ENCODE peak calls at places on chromosomes 1 and 21, in five cellular contexts. E is tibial nerve, Y is esophagus squamous epithelium, K is body of pancreas, J is transverse colon. I is an unnamed sample.

GRCh38 chr1:1929102-1929638 is 10.1 kb upstream of the TMEM52 start:
- DNase-seq in K (no peak), J (no peak), Y (no peak), E (no peak), I (no peak)

GRCh38 chr21:45104560-45104959 is 30.2 kb downstream of the ADARB1 start:
- DNase-seq in K (peak; percentile 51), E (no peak), Y (no peak), J (peak; percentile 66), I (no peak)

GRCh38 chr1:93666613-93667384 is 14.8 kb downstream of the BCAR3 start:
- DNase-seq in J (no peak), Y (no peak), K (no peak), E (no peak), I (peak; percentile 84)

GRCh38 chr1:185315364-185316108 is 1.5 kb downstream of the IVNS1ABP start:
- DNase-seq in J (peak; percentile 33), Y (no peak), K (peak; percentile 39), E (no peak), I (no peak)

GRCh38 chr1:151238467-151238739 is 16.1 kb upstream of the PSMD4 start:
- DNase-seq in Y (no peak), E (no peak), J (no peak), K (no peak), I (no peak)

GRCh38 chr1:234592240-234592639 is 17.7 kb downstream of the IRF2BP2 start:
- DNase-seq in J (no peak), K (no peak), E (no peak), Y (no peak), I (no peak)

GRCh38 chr1:97934491-97934890 is 13.7 kb upstream of the DPYD start:
- DNase-seq in E (no peak), K (no peak), Y (no peak), J (no peak), I (no peak)

GRCh38 chr1:192809286-192810252 is 730 bp downstream of the RGS2 start:
- DNase-seq in K (peak; percentile 27), E (peak; percentile 41), J (peak; percentile 46), Y (no peak), I (peak; percentile 86)

GRCh38 chr1:105485207-105485606 is 1571.3 kb upstream of the PRMT6 start:
- DNase-seq in J (no peak), Y (no peak), E (no peak), K (no peak), I (no peak)

GRCh38 chr1:201468844-201469644 is at the start of gene PHLDA3:
- DNase-seq in K (peak; percentile 84), E (peak; percentile 83), Y (no peak), J (peak; percentile 81), I (peak; percentile 98)

GRCh38 chr1:216466162-216466801 is 43.0 kb upstream of the USH2A start:
- DNase-seq in Y (no peak), J (no peak), K (no peak), E (no peak), I (no peak)

GRCh38 chr1:41752514-41753170 is 166.1 kb downstream of the HIVEP3 start:
- DNase-seq in E (no peak), J (no peak), Y (no peak), K (no peak), I (no peak)

GRCh38 chr1:7528386-7529031 is 242.6 kb upstream of the VAMP3 start:
- DNase-seq in Y (no peak), K (no peak), J (no peak), E (no peak), I (no peak)

GRCh38 chr1:151472852-151473731 is 13.8 kb upstream of the POGZ start:
- DNase-seq in Y (no peak), E (peak; percentile 31), K (peak; percentile 49), J (peak; percentile 49), I (peak; percentile 26)

GRCh38 chr1:150881331-150882070 is 5.1 kb upstream of the ARNT start:
- DNase-seq in Y (no peak), E (peak; percentile 49), J (no peak), K (no peak), I (peak; percentile 41)

GRCh38 chr1:183567584-183567983 is 22.7 kb downstream of the NCF2 start:
- DNase-seq in K (peak; percentile 43), J (peak; percentile 63), Y (no peak), E (peak; percentile 40), I (no peak)

GRCh38 chr1:12040457-12041051 is 21.3 kb downstream of the MIIP start:
- DNase-seq in E (peak; percentile 20), K (no peak), Y (no peak), J (no peak), I (no peak)

GRCh38 chr1:201259476-201260235 is 23.6 kb upstream of the PKP1 start:
- DNase-seq in Y (no peak), E (no peak), J (no peak), K (peak; percentile 38), I (peak; percentile 90)

GRCh38 chr1:11550664-11551283 is 71.8 kb downstream of the DISP3 start:
- DNase-seq in E (peak; percentile 13), K (peak; percentile 30), Y (no peak), J (peak; percentile 17), I (no peak)

GRCh38 chr1:25834894-25835293 is 15.1 kb downstream of the MTFR1L start:
- DNase-seq in E (no peak), J (no peak), Y (no peak), K (no peak), I (no peak)

GRCh38 chr1:3598522-3599285 is 12.6 kb downstream of the MEGF6 start:
- DNase-seq in J (no peak), K (no peak), Y (no peak), E (no peak), I (no peak)

GRCh38 chr21:45442276-45442675 is 37.3 kb downstream of the COL18A1 start:
- DNase-seq in Y (no peak), K (no peak), E (no peak), J (no peak), I (no peak)

GRCh38 chr1:27031235-27032118 is 18.8 kb upstream of the TENT5B start:
- DNase-seq in E (no peak), Y (no peak), J (peak; percentile 89), K (peak; percentile 91), I (peak; percentile 76)

GRCh38 chr21:25891596-25891995 is 156.8 kb downstream of the GABPA start:
- DNase-seq in Y (no peak), J (no peak), K (no peak), E (no peak), I (no peak)

GRCh38 chr1:52970149-52970548 is 43.1 kb downstream of the SCP2 start:
- DNase-seq in J (no peak), K (no peak), E (no peak), Y (no peak), I (no peak)

GRCh38 chr1:115978292-115978941 is 2.1 kb downstream of the SLC22A15 start:
- DNase-seq in Y (no peak), J (no peak), E (no peak), K (no peak), I (no peak)

GRCh38 chr1:115975569-115976061 is 698 bp upstream of the SLC22A15 start:
- DNase-seq in Y (no peak), J (no peak), E (no peak), K (no peak), I (no peak)

GRCh38 chr1:115976900-115977480 is 677 bp downstream of the SLC22A15 start:
- DNase-seq in Y (no peak), E (no peak), K (peak; percentile 29), J (no peak), I (no peak)

GRCh38 chr1:115976062-115976899 is at the start of gene SLC22A15:
- DNase-seq in K (peak; percentile 67), Y (peak; percentile 37), J (peak; percentile 70), E (peak; percentile 46), I (peak; percentile 62)

DNA sequence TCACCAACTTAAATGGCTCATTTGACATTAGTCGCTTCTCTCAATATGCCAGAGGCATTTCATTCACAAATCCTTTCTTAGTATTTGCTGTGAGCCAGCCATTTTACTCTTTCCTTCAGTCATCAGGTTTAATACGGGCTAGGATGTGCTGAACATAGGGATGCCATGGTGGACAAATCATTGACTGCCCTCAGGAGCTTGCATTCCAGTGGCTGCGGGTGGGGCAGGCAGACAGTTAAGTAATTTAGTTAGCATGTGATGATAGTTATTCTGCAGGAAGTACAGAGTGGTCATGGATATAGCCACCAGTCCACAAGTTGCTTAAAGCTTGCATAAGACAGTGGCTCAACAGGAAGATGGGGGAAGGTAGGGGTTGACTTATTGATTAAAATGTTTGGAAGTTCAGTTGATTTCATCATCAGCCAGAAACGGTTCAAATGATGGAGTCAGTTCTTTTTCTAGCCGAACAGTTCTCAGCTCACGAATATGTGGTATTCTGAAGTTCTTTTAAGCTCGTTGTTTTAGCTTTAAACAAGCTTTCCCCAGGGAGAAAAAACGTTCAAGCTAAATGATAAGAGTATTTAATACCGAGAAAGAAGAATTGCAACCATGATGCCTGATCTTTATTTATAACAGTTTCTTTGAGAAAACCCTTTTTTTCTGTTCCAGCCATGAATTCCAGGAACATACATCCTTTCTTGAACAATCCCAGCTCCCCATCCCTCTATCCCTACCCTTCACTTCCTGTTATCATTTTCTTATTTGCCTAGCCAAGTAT is 1.4 kb downstream of the SLC22A15 start:
- DNase-seq in Y (no peak), E (peak; percentile 33), J (peak; percentile 32), K (no peak), I (no peak)
- TF ChIP-seq POLR2A in Y (no peak), E (no peak), J (no peak), K (no peak), I (no peak)

GRCh38 chr1:84985365-84985764 is 11.5 kb downstream of the MCOLN2 start:
- DNase-seq in Y (no peak), J (no peak), E (no peak), K (no peak), I (no peak)

GRCh38 chr1:84996846-84997666 is at the start of gene MCOLN2:
- DNase-seq in K (peak; percentile 52), J (peak; percentile 45), Y (no peak), E (no peak), I (no peak)

GRCh38 chr1:84995484-84996334 is 1.2 kb downstream of the MCOLN2 start:
- DNase-seq in E (no peak), K (no peak), J (no peak), Y (no peak), I (no peak)

GRCh38 chr1:84988588-84988987 is 8.3 kb downstream of the MCOLN2 start:
- DNase-seq in E (no peak), J (no peak), Y (no peak), K (no peak), I (no peak)

GRCh38 chr1:84991097-84991890 is 5.6 kb downstream of the MCOLN2 start:
- DNase-seq in E (no peak), J (no peak), K (no peak), Y (no peak), I (no peak)
- H3K4me3 ChIP-seq in E (no peak overlapping the region), J (no peak overlapping the region), K (no peak overlapping the region), Y (no peak overlapping the region), I (no peak overlapping the region)

GRCh38 chr1:86394416-86394815 is 1.7 kb downstream of the ODF2L start:
- DNase-seq in Y (no peak), E (no peak), J (no peak), K (no peak), I (no peak)
- TF ChIP-seq CTCF in Y (no peak), E (no peak), J (no peak), K (no peak), I (no peak)

GRCh38 chr1:230012742-230013141 is 54.3 kb upstream of the GALNT2 start:
- DNase-seq in E (no peak), J (no peak), K (no peak), Y (no peak), I (no peak)

GRCh38 chr1:230020451-230020850 is 46.6 kb upstream of the GALNT2 start:
- DNase-seq in J (no peak), K (no peak), Y (no peak), E (no peak), I (no peak)

GRCh38 chr1:230011333-230012092 is 55.5 kb upstream of the GALNT2 start:
- DNase-seq in J (no peak), K (no peak), E (no peak), Y (no peak), I (no peak)

GRCh38 chr1:230012093-230012393 is 55.0 kb upstream of the GALNT2 start:
- DNase-seq in E (no peak), J (no peak), Y (no peak), K (no peak), I (no peak)

GRCh38 chr1:230016139-230016538 is 50.9 kb upstream of the GALNT2 start:
- DNase-seq in J (no peak), Y (no peak), E (no peak), K (no peak), I (no peak)
- TF ChIP-seq POLR2A in J (no peak), Y (no peak), E (no peak), K (no peak), I (no peak)

I was measured in lower leg skin.